ENCODE peak calls at places on chromosomes 4 and X, in six cellular contexts. U is NCI-H2081, W is HS-5, I is GM10248, J is ureter, O is occipital lobe. S is an unnamed sample.

GRCh38 chr4:122666527-122667245 is 45.8 kb upstream of the IL21 start:
- DNase-seq in I (no peak), W (peak), O (no peak), J (no peak), U (no peak), S (peak)

GRCh38 chrX:39327255-39327654 is 526.0 kb downstream of the MID1IP1 start:
- DNase-seq in U (no peak), J (no peak), W (no peak), O (no peak), I (no peak), S (no peak)

GRCh38 chrX:76127341-76127740 is 45.5 kb upstream of the PBDC1 start:
- DNase-seq in U (no peak), O (no peak), I (no peak), W (no peak), J (no peak), S (no peak)

GRCh38 chr4:155077860-155078259 is 130.6 kb upstream of the NPY2R start:
- DNase-seq in J (no peak), I (no peak), U (no peak), W (no peak), O (no peak), S (no peak)

GRCh38 chr4:6983500-6984142 is 59.6 kb upstream of the TADA2B start:
- DNase-seq in J (no peak), O (no peak), U (no peak), I (no peak), W (no peak), S (no peak)

GRCh38 chr4:183522821-183523220 is 18.0 kb downstream of the ING2 start:
- DNase-seq in U (no peak), I (no peak), J (no peak), W (no peak), O (no peak), S (no peak)

GRCh38 chr4:37430718-37431416 is 186.3 kb downstream of the NWD2 start:
- DNase-seq in U (no peak), I (no peak), W (no peak), J (no peak), O (no peak), S (no peak)

GRCh38 chr4:5998333-5998936 is 19.8 kb downstream of the C4orf50 start:
- DNase-seq in W (peak), I (peak), O (peak), U (peak), J (peak), S (peak)

GRCh38 chr4:8307126-8307525 is 37.6 kb downstream of the HTRA3 start:
- DNase-seq in J (no peak), O (no peak), I (no peak), W (no peak), U (no peak), S (no peak)

GRCh38 chr4:189121336-189121735 is 819.3 kb upstream of the FRG1 start:
- DNase-seq in I (no peak), O (no peak), W (no peak), J (no peak), U (no peak), S (no peak)

GRCh38 chr4:106522839-106523238 is 154.3 kb upstream of the GIMD1 start:
- DNase-seq in J (no peak), W (no peak), I (no peak), U (no peak), O (no peak), S (no peak)

GRCh38 chrX:57900961-57901360 is 9.3 kb downstream of the ZXDA start:
- DNase-seq in J (no peak), W (no peak), I (no peak), U (no peak), O (no peak), S (peak)

GRCh38 chrX:19121898-19122640 is at the start of gene ADGRG2:
- DNase-seq in W (no peak), J (no peak), O (no peak), I (no peak), U (no peak), S (peak)

GRCh38 chr4:37890501-37891220 is at the start of gene TBC1D1:
- DNase-seq in I (peak), O (peak), U (peak), J (peak), W (no peak), S (peak)

GRCh38 chrX:1592128-1592862 is 891 bp downstream of the AKAP17A start:
- DNase-seq in O (no peak), J (no peak), I (peak), U (no peak), W (no peak), S (no peak)

GRCh38 chr4:83128235-83128929 is 13.9 kb upstream of the PLAC8 start:
- DNase-seq in I (no peak), J (no peak), W (peak), O (no peak), U (no peak), S (peak)

GRCh38 chr4:55367084-55367722 is 21.2 kb downstream of the SRD5A3 start:
- DNase-seq in I (no peak), J (no peak), O (no peak), U (no peak), W (no peak), S (no peak)

GRCh38 chr4:153433753-153434105 is 32.4 kb upstream of the TMEM131L start:
- DNase-seq in J (no peak), W (no peak), O (no peak), U (no peak), I (no peak), S (no peak)

S was measured in Daoy.